ENCODE peak calls at places on chromosomes 11 and 22, in six cellular contexts. M is stimulated activated naive CD4-positive, alpha-beta T cell; H is activated CD8-positive, alpha-beta memory T cell treated with anti-CD3 and anti-CD28 coated beads, Interleukin-2, amount 10 ng/mL, durations not matched to agents 7 days and 5 days; A is GM23338; P is activated CD4-positive, alpha-beta memory T cell treated with anti-CD3 and anti-CD28 coated beads for 36 hours; V is GM12864. F is an unnamed sample.

GRCh38 chr22:30890689-30891442 is 77.7 kb downstream of the MORC2 start:
- DNase-seq in P (peak; percentile 43), V (no peak), M (no peak), A (peak; percentile 71), H (peak; percentile 49), F (peak; percentile 90)

GRCh38 chr22:23251445-23252093 is 71.3 kb downstream of the BCR start:
- DNase-seq in H (no peak), M (no peak), P (peak; percentile 54), A (no peak), V (no peak), F (no peak)

GRCh38 chr22:39905686-39906085 is 4.8 kb downstream of the GRAP2 start:
- DNase-seq in M (no peak), A (no peak), V (no peak), H (no peak), P (peak; percentile 52), F (no peak)

GRCh38 chr22:48577014-48577690 is 1250.5 kb downstream of the BRD1 start:
- DNase-seq in H (no peak), A (no peak), P (no peak), M (no peak), V (no peak), F (peak; percentile 79)

GRCh38 chr11:62710001-62710345 is 2.5 kb downstream of the GNG3 start:
- DNase-seq in V (no peak), H (peak; percentile 60), P (peak; percentile 34), A (no peak), M (no peak), F (no peak)

GRCh38 chr11:23725752-23726151 is 771.1 kb upstream of the LUZP2 start:
- DNase-seq in P (no peak), M (no peak), A (no peak), V (no peak), H (no peak), F (no peak)

GRCh38 chr22:19717691-19718254 is 3.5 kb downstream of the SEPTIN5 start:
- DNase-seq in H (peak; percentile 78), M (peak; percentile 74), V (no peak), A (peak; percentile 63), P (peak; percentile 83), F (peak; percentile 98)

GRCh38 chr11:103862827-103863213 is 173.6 kb upstream of the DDI1 start:
- DNase-seq in V (no peak), M (no peak), H (no peak), A (peak; percentile 65), P (no peak), F (peak; percentile 22)

GRCh38 chr11:120302001-120302805 is 22.9 kb upstream of the TLCD5 start:
- DNase-seq in M (no peak), V (no peak), H (no peak), P (no peak), A (no peak), F (no peak)

GRCh38 chr11:100863080-100863581 is 176.0 kb downstream of the ARHGAP42 start:
- DNase-seq in V (peak; percentile 25), M (no peak), H (no peak), P (no peak), A (peak; percentile 21), F (no peak)

GRCh38 chr11:15670520-15671070 is 555.9 kb downstream of the INSC start:
- DNase-seq in H (no peak), M (no peak), P (no peak), A (no peak), V (no peak), F (no peak)

GRCh38 chr22:38694049-38694448 is 6.7 kb downstream of the JOSD1 start:
- DNase-seq in P (no peak), V (no peak), M (no peak), A (no peak), H (no peak), F (no peak)

GRCh38 chr11:119758291-119758690 is 29.3 kb upstream of the NECTIN1 start:
- DNase-seq in H (no peak), M (no peak), V (no peak), A (no peak), P (no peak), F (no peak)

GRCh38 chr22:39494471-39495120 is 7.5 kb upstream of the MIEF1 start:
- DNase-seq in H (no peak), A (no peak), M (no peak), V (no peak), P (no peak), F (no peak)

GRCh38 chr11:6156628-6157367 is 13.3 kb downstream of the OR52B2 start:
- DNase-seq in A (peak; percentile 26), H (no peak), P (no peak), M (no peak), V (no peak), F (no peak)

GRCh38 chr11:82233211-82233610 is 500.5 kb downstream of the FAM181B start:
- DNase-seq in P (no peak), M (no peak), A (no peak), V (no peak), H (no peak), F (no peak)

GRCh38 chr22:49566693-49567092 is 261.0 kb downstream of the BRD1 start:
- DNase-seq in M (no peak), V (no peak), A (no peak), H (no peak), P (no peak), F (no peak)

GRCh38 chr11:124766156-124766555 is 4.1 kb upstream of the ESAM start:
- DNase-seq in H (no peak), P (no peak), A (no peak), V (no peak), M (no peak), F (no peak)

GRCh38 chr11:120613264-120614226 is 102.0 kb downstream of the GRIK4 start:
- DNase-seq in V (peak; percentile 63), A (no peak), P (no peak), H (peak; percentile 41), M (no peak), F (no peak)

GRCh38 chr22:36772451-36772850 is 3.5 kb downstream of the IFT27 start:
- DNase-seq in M (no peak), H (no peak), A (no peak), V (no peak), P (no peak), F (peak; percentile 2)

GRCh38 chr22:35208003-35208402 is 49.3 kb upstream of the HMGXB4 start:
- DNase-seq in P (no peak), M (no peak), V (no peak), A (no peak), H (no peak), F (no peak)

GRCh38 chr11:134541355-134541754 is 129.3 kb upstream of the B3GAT1 start:
- DNase-seq in P (no peak), M (no peak), A (no peak), H (peak; percentile 7), V (no peak), F (no peak)

GRCh38 chr11:33636104-33636503 is 64.5 kb downstream of the C11orf91 start:
- DNase-seq in V (no peak), H (no peak), P (no peak), A (no peak), M (no peak), F (no peak)

GRCh38 chr11:75827562-75827961 is 12.6 kb downstream of the UVRAG start:
- DNase-seq in V (no peak), A (no peak), P (no peak), H (no peak), M (no peak), F (no peak)

GRCh38 chr22:49997221-49997599 is 15.4 kb downstream of the IL17REL start:
- DNase-seq in P (peak; percentile 8), V (no peak), A (no peak), H (peak; percentile 36), M (no peak), F (peak; percentile 56)

GRCh38 chr11:34609850-34610249 is 11.0 kb upstream of the EHF start:
- DNase-seq in H (no peak), P (no peak), V (no peak), M (no peak), A (no peak), F (no peak)

GRCh38 chr22:18925368-18926064 is 10.6 kb downstream of the PRODH start:
- DNase-seq in A (no peak), M (no peak), H (no peak), P (no peak), V (no peak), F (no peak)

GRCh38 chr11:65206901-65207300 is 25.2 kb downstream of the CAPN1 start:
- DNase-seq in H (no peak), V (no peak), P (no peak), M (no peak), A (no peak), F (no peak)

GRCh38 chr11:11137339-11137738 is 215.7 kb downstream of the CSNK2A3 start:
- DNase-seq in A (no peak), P (no peak), V (no peak), M (no peak), H (no peak), F (no peak)

GRCh38 chr22:42365337-42365865 is 66.8 kb downstream of the NFAM1 start:
- DNase-seq in H (no peak), M (no peak), A (peak; percentile 62), P (no peak), V (no peak), F (peak; percentile 84)

GRCh38 chr22:23591203-23591791 is 11.2 kb upstream of the IGLL1 start:
- DNase-seq in V (peak; percentile 18), H (peak; percentile 74), M (peak; percentile 25), A (peak; percentile 85), P (peak; percentile 62), F (peak; percentile 87)

GRCh38 chr11:105466582-105467228 is 143.2 kb upstream of the GRIA4 start:
- DNase-seq in M (no peak), P (no peak), V (no peak), H (no peak), A (no peak), F (no peak)

GRCh38 chr22:39149915-39150847 is 2.3 kb downstream of the CBX7 start:
- DNase-seq in A (peak; percentile 50), V (no peak), M (no peak), P (no peak), H (no peak), F (peak; percentile 73)

GRCh38 chr11:122375687-122376399 is 259.8 kb upstream of the BLID start:
- DNase-seq in A (no peak), V (no peak), H (peak; percentile 49), M (no peak), P (peak; percentile 30), F (no peak)

GRCh38 chr22:49965291-49966040 is 4.9 kb downstream of the PIM3 start:
- DNase-seq in V (no peak), P (no peak), M (no peak), A (no peak), H (peak; percentile 41), F (peak; percentile 56)

GRCh38 chr11:2525166-2525861 is 80.5 kb downstream of the KCNQ1 start:
- DNase-seq in P (peak; percentile 7), V (no peak), M (no peak), A (no peak), H (peak; percentile 36), F (peak; percentile 48)